ENCODE peak calls at places on chromosomes 3 and 15, in five cellular contexts. G is T-helper 22 cell, V is NCI-H1092 treated with DMSO at 0.1 percent for 48 hours, J is M059J, Y is fibroblast of lung. P is an unnamed sample.

GRCh38 chr15:68599560-68600071 is 20.8 kb downstream of the CORO2B start:
- DNase-seq in Y (peak; percentile 72), G (no peak), V (no peak), J (peak; percentile 97), P (peak; percentile 77)

GRCh38 chr15:63198315-63198714 is 8.9 kb downstream of the RAB8B start:
- DNase-seq in J (no peak), Y (peak; percentile 88), V (no peak), G (no peak), P (no peak)

GRCh38 chr15:33234019-33234418 is 39.5 kb upstream of the FMN1 start:
- DNase-seq in Y (peak; percentile 63), G (no peak), V (no peak), J (peak; percentile 68), P (peak; percentile 38)

GRCh38 chr3:184426691-184427141 is 46.9 kb downstream of the CHRD start:
- DNase-seq in V (no peak), J (peak; percentile 29), Y (no peak), G (no peak), P (peak; percentile 63)

GRCh38 chr3:34284959-34285358 is 486.5 kb downstream of the PDCD6IP start:
- DNase-seq in J (no peak), Y (no peak), G (no peak), V (no peak), P (no peak)

GRCh38 chr3:41574900-41575299 is 375.6 kb downstream of the CTNNB1 start:
- DNase-seq in Y (peak; percentile 9), J (no peak), G (no peak), V (peak; percentile 32), P (no peak)

GRCh38 chr15:89433686-89434085 is 62.7 kb downstream of the RHCG start:
- DNase-seq in G (no peak), V (no peak), J (no peak), Y (no peak), P (no peak)

GRCh38 chr3:25091938-25092337 is 336.1 kb upstream of the RARB start:
- DNase-seq in G (no peak), Y (no peak), J (no peak), V (no peak), P (no peak)

GRCh38 chr3:86856711-86857110 is 134.2 kb downstream of the VGLL3 start:
- DNase-seq in G (no peak), V (no peak), J (no peak), Y (no peak), P (no peak)

GRCh38 chr15:89963301-89964288 is 37.5 kb upstream of the ZNF710 start:
- DNase-seq in Y (no peak), J (no peak), V (no peak), G (no peak), P (no peak)

GRCh38 chr3:132253262-132253878 is 63.8 kb upstream of the ACP3 start:
- DNase-seq in V (peak; percentile 13), G (no peak), Y (peak; percentile 86), J (peak; percentile 64), P (peak; percentile 42)

GRCh38 chr3:153162513-153163348 is 705 bp downstream of the RAP2B start:
- DNase-seq in Y (peak; percentile 39), G (no peak), J (peak; percentile 58), V (no peak), P (peak; percentile 26)

GRCh38 chr3:37887824-37888223 is 26.1 kb downstream of the CTDSPL start:
- DNase-seq in G (no peak), J (no peak), V (no peak), Y (no peak), P (no peak)

GRCh38 chr3:24608701-24609387 is 114.2 kb upstream of the THRB start:
- DNase-seq in G (no peak), V (no peak), J (no peak), Y (no peak), P (no peak)

GRCh38 chr3:194206375-194206774 is 70.4 kb downstream of the HES1 start:
- DNase-seq in V (no peak), Y (peak; percentile 52), J (no peak), G (no peak), P (peak; percentile 65)

GRCh38 chr3:24156466-24156865 is 211.4 kb downstream of the NR1D2 start:
- DNase-seq in Y (no peak), J (peak; percentile 88), V (no peak), G (no peak), P (peak; percentile 67)

GRCh38 chr3:195063596-195064193 is 207.3 kb downstream of the XXYLT1 start:
- DNase-seq in Y (no peak), G (no peak), J (no peak), V (no peak), P (no peak)

GRCh38 chr3:157417247-157417646 is 19.4 kb upstream of the PTX3 start:
- DNase-seq in G (no peak), Y (no peak), J (peak; percentile 81), V (no peak), P (no peak)

GRCh38 chr3:9301091-9301490 is 51.6 kb upstream of the SRGAP3 start:
- DNase-seq in Y (no peak), G (no peak), V (no peak), J (peak; percentile 16), P (no peak)

GRCh38 chr3:157572559-157573270 is 69.5 kb upstream of the VEPH1 start:
- DNase-seq in Y (peak; percentile 59), G (no peak), V (peak; percentile 36), J (peak; percentile 69), P (peak; percentile 24)

GRCh38 chr3:4581040-4581439 is 87.9 kb downstream of the ITPR1 start:
- DNase-seq in G (no peak), J (no peak), V (no peak), Y (peak; percentile 44), P (no peak)